ENCODE peak calls at places on chromosome 10, in five cellular contexts. One of them, this sample, is unnamed.

GRCh38 chr10:124380256-124380995 is 38.3 kb downstream of the OAT start:
- DNase-seq in Kasumi-1: no peak
- DNase-seq in stimulated activated CD8-positive, alpha-beta memory T cell treated with anti-CD3 and anti-CD28 coated beads, Interleukin-4, amount 100 ng/mL, for 1 hour: no peak
- DNase-seq in NT2/D1: no peak
- DNase-seq in NK-92 treated with Interleukin-12 subunit alpha and Interleukin-12 subunit beta, amount 100 ng/mL, for 24 hours: no peak
- DNase-seq in this sample: no peak

GRCh38 chr10:123413353-123413752 is 252.8 kb upstream of the GPR26 start:
- DNase-seq in stimulated activated CD8-positive, alpha-beta memory T cell treated with anti-CD3 and anti-CD28 coated beads, Interleukin-4, amount 100 ng/mL, for 1 hour: no peak
- DNase-seq in Kasumi-1: no peak
- DNase-seq in NK-92 treated with Interleukin-12 subunit alpha and Interleukin-12 subunit beta, amount 100 ng/mL, for 24 hours: no peak
- DNase-seq in NT2/D1: no peak
- DNase-seq in this sample: no peak

GRCh38 chr10:12181065-12181775 is 14.5 kb downstream of the NUDT5 start:
- DNase-seq in Kasumi-1: peak; percentile 99
- DNase-seq in NK-92 treated with Interleukin-12 subunit alpha and Interleukin-12 subunit beta, amount 100 ng/mL, for 24 hours: peak; percentile 43
- DNase-seq in NT2/D1: no peak
- DNase-seq in stimulated activated CD8-positive, alpha-beta memory T cell treated with anti-CD3 and anti-CD28 coated beads, Interleukin-4, amount 100 ng/mL, for 1 hour: peak; percentile 33
- DNase-seq in this sample: peak; percentile 74

GRCh38 chr10:33698028-33698427 is 363.6 kb upstream of the NRP1 start:
- DNase-seq in Kasumi-1: no peak
- DNase-seq in NT2/D1: no peak
- DNase-seq in NK-92 treated with Interleukin-12 subunit alpha and Interleukin-12 subunit beta, amount 100 ng/mL, for 24 hours: no peak
- DNase-seq in stimulated activated CD8-positive, alpha-beta memory T cell treated with anti-CD3 and anti-CD28 coated beads, Interleukin-4, amount 100 ng/mL, for 1 hour: no peak
- DNase-seq in this sample: no peak

GRCh38 chr10:106189254-106189653 is 975.3 kb downstream of the SORCS1 start:
- DNase-seq in stimulated activated CD8-positive, alpha-beta memory T cell treated with anti-CD3 and anti-CD28 coated beads, Interleukin-4, amount 100 ng/mL, for 1 hour: no peak
- DNase-seq in NK-92 treated with Interleukin-12 subunit alpha and Interleukin-12 subunit beta, amount 100 ng/mL, for 24 hours: no peak
- DNase-seq in Kasumi-1: peak; percentile 30
- DNase-seq in NT2/D1: peak; percentile 33
- DNase-seq in this sample: no peak

GRCh38 chr10:18224626-18225445 is 84.6 kb downstream of the CACNB2 start:
- DNase-seq in NK-92 treated with Interleukin-12 subunit alpha and Interleukin-12 subunit beta, amount 100 ng/mL, for 24 hours: no peak
- DNase-seq in Kasumi-1: no peak
- DNase-seq in stimulated activated CD8-positive, alpha-beta memory T cell treated with anti-CD3 and anti-CD28 coated beads, Interleukin-4, amount 100 ng/mL, for 1 hour: no peak
- DNase-seq in NT2/D1: no peak
- DNase-seq in this sample: no peak

GRCh38 chr10:29698766-29699490 is 64.2 kb upstream of the SVIL start:
- DNase-seq in stimulated activated CD8-positive, alpha-beta memory T cell treated with anti-CD3 and anti-CD28 coated beads, Interleukin-4, amount 100 ng/mL, for 1 hour: no peak
- DNase-seq in NT2/D1: no peak
- DNase-seq in Kasumi-1: no peak
- DNase-seq in NK-92 treated with Interleukin-12 subunit alpha and Interleukin-12 subunit beta, amount 100 ng/mL, for 24 hours: no peak
- DNase-seq in this sample: no peak

GRCh38 chr10:63702107-63702506 is 180.9 kb downstream of the REEP3 start:
- DNase-seq in Kasumi-1: no peak
- DNase-seq in NT2/D1: no peak
- DNase-seq in NK-92 treated with Interleukin-12 subunit alpha and Interleukin-12 subunit beta, amount 100 ng/mL, for 24 hours: no peak
- DNase-seq in stimulated activated CD8-positive, alpha-beta memory T cell treated with anti-CD3 and anti-CD28 coated beads, Interleukin-4, amount 100 ng/mL, for 1 hour: no peak
- DNase-seq in this sample: no peak

GRCh38 chr10:132591166-132591971 is 53.8 kb downstream of the INPP5A start:
- DNase-seq in NT2/D1: no peak
- DNase-seq in NK-92 treated with Interleukin-12 subunit alpha and Interleukin-12 subunit beta, amount 100 ng/mL, for 24 hours: no peak
- DNase-seq in Kasumi-1: no peak
- DNase-seq in stimulated activated CD8-positive, alpha-beta memory T cell treated with anti-CD3 and anti-CD28 coated beads, Interleukin-4, amount 100 ng/mL, for 1 hour: no peak
- DNase-seq in this sample: no peak

GRCh38 chr10:93654201-93654600 is 41.9 kb downstream of the PDE6C start:
- DNase-seq in Kasumi-1: no peak
- DNase-seq in stimulated activated CD8-positive, alpha-beta memory T cell treated with anti-CD3 and anti-CD28 coated beads, Interleukin-4, amount 100 ng/mL, for 1 hour: no peak
- DNase-seq in NT2/D1: no peak
- DNase-seq in NK-92 treated with Interleukin-12 subunit alpha and Interleukin-12 subunit beta, amount 100 ng/mL, for 24 hours: no peak
- DNase-seq in this sample: no peak

GRCh38 chr10:5252177-5253037 is 55.8 kb downstream of the AKR1C4 start:
- DNase-seq in Kasumi-1: peak; percentile 16
- DNase-seq in NT2/D1: no peak
- DNase-seq in stimulated activated CD8-positive, alpha-beta memory T cell treated with anti-CD3 and anti-CD28 coated beads, Interleukin-4, amount 100 ng/mL, for 1 hour: no peak
- DNase-seq in NK-92 treated with Interleukin-12 subunit alpha and Interleukin-12 subunit beta, amount 100 ng/mL, for 24 hours: no peak
- DNase-seq in this sample: no peak

GRCh38 chr10:87843714-87844113 is 19.6 kb downstream of the KLLN start:
- DNase-seq in stimulated activated CD8-positive, alpha-beta memory T cell treated with anti-CD3 and anti-CD28 coated beads, Interleukin-4, amount 100 ng/mL, for 1 hour: no peak
- DNase-seq in NK-92 treated with Interleukin-12 subunit alpha and Interleukin-12 subunit beta, amount 100 ng/mL, for 24 hours: no peak
- DNase-seq in NT2/D1: no peak
- DNase-seq in Kasumi-1: no peak
- DNase-seq in this sample: no peak

GRCh38 chr10:123506455-123506854 is 159.7 kb upstream of the GPR26 start:
- DNase-seq in NK-92 treated with Interleukin-12 subunit alpha and Interleukin-12 subunit beta, amount 100 ng/mL, for 24 hours: no peak
- DNase-seq in Kasumi-1: no peak
- DNase-seq in stimulated activated CD8-positive, alpha-beta memory T cell treated with anti-CD3 and anti-CD28 coated beads, Interleukin-4, amount 100 ng/mL, for 1 hour: no peak
- DNase-seq in NT2/D1: no peak
- DNase-seq in this sample: no peak

GRCh38 chr10:43202657-43203490 is 64.0 kb downstream of the RASGEF1A start:
- DNase-seq in stimulated activated CD8-positive, alpha-beta memory T cell treated with anti-CD3 and anti-CD28 coated beads, Interleukin-4, amount 100 ng/mL, for 1 hour: no peak
- DNase-seq in NT2/D1: no peak
- DNase-seq in NK-92 treated with Interleukin-12 subunit alpha and Interleukin-12 subunit beta, amount 100 ng/mL, for 24 hours: no peak
- DNase-seq in Kasumi-1: no peak
- DNase-seq in this sample: peak; percentile 62

GRCh38 chr10:13847201-13847631 is 260.5 kb downstream of the PRPF18 start:
- DNase-seq in NK-92 treated with Interleukin-12 subunit alpha and Interleukin-12 subunit beta, amount 100 ng/mL, for 24 hours: no peak
- DNase-seq in Kasumi-1: no peak
- DNase-seq in stimulated activated CD8-positive, alpha-beta memory T cell treated with anti-CD3 and anti-CD28 coated beads, Interleukin-4, amount 100 ng/mL, for 1 hour: no peak
- DNase-seq in NT2/D1: no peak
- DNase-seq in this sample: no peak

GRCh38 chr10:112189465-112189864 is 5.9 kb upstream of the GPAM start:
- DNase-seq in stimulated activated CD8-positive, alpha-beta memory T cell treated with anti-CD3 and anti-CD28 coated beads, Interleukin-4, amount 100 ng/mL, for 1 hour: no peak
- DNase-seq in NT2/D1: no peak
- DNase-seq in NK-92 treated with Interleukin-12 subunit alpha and Interleukin-12 subunit beta, amount 100 ng/mL, for 24 hours: no peak
- DNase-seq in Kasumi-1: no peak
- DNase-seq in this sample: no peak

GRCh38 chr10:97428572-97428981 is 2.6 kb downstream of the PGAM1 start:
- DNase-seq in NT2/D1: no peak
- DNase-seq in stimulated activated CD8-positive, alpha-beta memory T cell treated with anti-CD3 and anti-CD28 coated beads, Interleukin-4, amount 100 ng/mL, for 1 hour: no peak
- DNase-seq in Kasumi-1: peak; percentile 54
- DNase-seq in NK-92 treated with Interleukin-12 subunit alpha and Interleukin-12 subunit beta, amount 100 ng/mL, for 24 hours: no peak
- DNase-seq in this sample: no peak

GRCh38 chr10:105647354-105647753 is 1006.3 kb downstream of the SORCS3 start:
- DNase-seq in NK-92 treated with Interleukin-12 subunit alpha and Interleukin-12 subunit beta, amount 100 ng/mL, for 24 hours: no peak
- DNase-seq in Kasumi-1: no peak
- DNase-seq in NT2/D1: no peak
- DNase-seq in stimulated activated CD8-positive, alpha-beta memory T cell treated with anti-CD3 and anti-CD28 coated beads, Interleukin-4, amount 100 ng/mL, for 1 hour: no peak
- DNase-seq in this sample: no peak

GRCh38 chr10:35442592-35442991 is 106.3 kb downstream of the CCNY start:
- DNase-seq in NT2/D1: no peak
- DNase-seq in stimulated activated CD8-positive, alpha-beta memory T cell treated with anti-CD3 and anti-CD28 coated beads, Interleukin-4, amount 100 ng/mL, for 1 hour: no peak
- DNase-seq in Kasumi-1: no peak
- DNase-seq in NK-92 treated with Interleukin-12 subunit alpha and Interleukin-12 subunit beta, amount 100 ng/mL, for 24 hours: no peak
- DNase-seq in this sample: no peak

GRCh38 chr10:124074471-124075109 is 18.8 kb downstream of the CHST15 start:
- DNase-seq in NT2/D1: no peak
- DNase-seq in NK-92 treated with Interleukin-12 subunit alpha and Interleukin-12 subunit beta, amount 100 ng/mL, for 24 hours: no peak
- DNase-seq in Kasumi-1: peak; percentile 94
- DNase-seq in stimulated activated CD8-positive, alpha-beta memory T cell treated with anti-CD3 and anti-CD28 coated beads, Interleukin-4, amount 100 ng/mL, for 1 hour: no peak
- DNase-seq in this sample: peak; percentile 85

GRCh38 chr10:101322266-101323151 is 31.5 kb upstream of the BTRC start:
- DNase-seq in stimulated activated CD8-positive, alpha-beta memory T cell treated with anti-CD3 and anti-CD28 coated beads, Interleukin-4, amount 100 ng/mL, for 1 hour: no peak
- DNase-seq in Kasumi-1: no peak
- DNase-seq in NK-92 treated with Interleukin-12 subunit alpha and Interleukin-12 subunit beta, amount 100 ng/mL, for 24 hours: no peak
- DNase-seq in NT2/D1: no peak
- DNase-seq in this sample: no peak

GRCh38 chr10:32055478-32056135 is 618 bp downstream of the KIF5B start:
- DNase-seq in Kasumi-1: peak; percentile 78
- DNase-seq in stimulated activated CD8-positive, alpha-beta memory T cell treated with anti-CD3 and anti-CD28 coated beads, Interleukin-4, amount 100 ng/mL, for 1 hour: peak; percentile 25
- DNase-seq in NK-92 treated with Interleukin-12 subunit alpha and Interleukin-12 subunit beta, amount 100 ng/mL, for 24 hours: peak; percentile 47
- DNase-seq in NT2/D1: peak; percentile 28
- DNase-seq in this sample: peak; percentile 74

This sample was measured in CD14-positive monocyte.